ENCODE peak calls at places on chromosomes 16 and 17, in ten cellular contexts. R is ACHN; A is activated gamma-delta T cell treated with Interleukin-2 at 50 U/mL for 16 hours; V is EH; E is iPS-NIHi11; W is HTR-8/SVneo; M is stimulated activated CD8-positive, alpha-beta memory T cell treated with anti-CD3 and anti-CD28 coated beads, Interleukin-12 subunit alpha, Interleukin-12 subunit beta, amount 100 ng/mL, for 1 hour; U is bronchial epithelial cell; I is H7; Q is AG09309. G is an unnamed sample.

GRCh38 chr16:85066346-85066885 is 38.8 kb downstream of the KIAA0513 start:
- DNase-seq in R (no peak), A (no peak), V (no peak), E (no peak), W (no peak), M (no peak), U (no peak), I (peak; percentile 35), Q (no peak), G (no peak)

GRCh38 chr16:28575446-28576109 is 21.3 kb downstream of the SULT1A2 start:
- DNase-seq in R (no peak), A (no peak), V (no peak), E (no peak), W (no peak), M (no peak), U (no peak), I (no peak), Q (no peak), G (no peak)

GRCh38 chr16:56305956-56306565 is 114.8 kb downstream of the GNAO1 start:
- DNase-seq in R (no peak), A (no peak), V (no peak), E (no peak), W (no peak), M (no peak), U (no peak), I (peak; percentile 68), Q (no peak), G (no peak)

GRCh38 chr16:76796978-76797377 is 394.0 kb upstream of the MON1B start:
- DNase-seq in R (no peak), A (no peak), V (no peak), E (no peak), W (no peak), M (no peak), U (peak; percentile 10), I (no peak), Q (no peak), G (no peak)

GRCh38 chr17:77890771-77891170 is 67.7 kb upstream of the TNRC6C start:
- DNase-seq in R (no peak), A (no peak), V (no peak), E (no peak), W (no peak), M (no peak), U (no peak), I (no peak), Q (no peak), G (no peak)

GRCh38 chr16:53611151-53611802 is 92.4 kb downstream of the RPGRIP1L start:
- DNase-seq in R (no peak), A (no peak), V (no peak), E (no peak), W (no peak), M (no peak), U (no peak), I (no peak), Q (no peak), G (no peak)

GRCh38 chr17:38428150-38428642 is at the start of gene ARHGAP23:
- DNase-seq in R (peak; percentile 86), A (peak; percentile 23), V (peak; percentile 87), E (peak; percentile 81), W (peak; percentile 91), M (peak; percentile 11), U (no peak), I (peak; percentile 94), Q (no peak), G (peak; percentile 24)

GRCh38 chr16:951660-952301 is 19.0 kb downstream of the LMF1 start:
- DNase-seq in R (no peak), A (no peak), V (peak; percentile 60), E (no peak), W (peak; percentile 66), M (no peak), U (no peak), I (no peak), Q (no peak), G (no peak)

GRCh38 chr17:79667121-79667715 is 56.4 kb upstream of the RBFOX3 start:
- DNase-seq in R (no peak), A (no peak), V (no peak), E (no peak), W (no peak), M (no peak), U (no peak), I (peak; percentile 21), Q (no peak), G (no peak)

GRCh38 chr17:65050438-65050837 is 6.1 kb downstream of the GNA13 start:
- DNase-seq in R (no peak), A (no peak), V (no peak), E (no peak), W (no peak), M (no peak), U (no peak), I (no peak), Q (no peak), G (no peak)

GRCh38 chr17:44408786-44409185 is 19.3 kb upstream of the ITGA2B start:
- DNase-seq in R (no peak), A (no peak), V (no peak), E (no peak), W (no peak), M (no peak), U (no peak), I (no peak), Q (no peak), G (no peak)

GRCh38 chr17:7717756-7718350 is 309 bp downstream of the DNAH2 start:
- DNase-seq in R (no peak), A (no peak), V (peak; percentile 32), E (no peak), W (no peak), M (no peak), U (no peak), I (no peak), Q (no peak), G (peak; percentile 34)

GRCh38 chr16:74280448-74280847 is 16.2 kb upstream of the PSMD7 start:
- DNase-seq in R (no peak), A (no peak), V (no peak), E (no peak), W (no peak), M (no peak), U (no peak), I (no peak), Q (no peak), G (no peak)

GRCh38 chr16:84443166-84443802 is 61.2 kb downstream of the MEAK7 start:
- DNase-seq in R (no peak), A (no peak), V (no peak), E (no peak), W (no peak), M (no peak), U (no peak), I (peak; percentile 28), Q (no peak), G (no peak)

G was measured in CD8-positive, alpha-beta T cell.